ENCODE peak calls at places on chromosomes 13 and 19, in seven cellular contexts. T, X, C, I, Z, N and R are unnamed samples.

GRCh38 chr19:16814526-16815100 is 14.6 kb upstream of the SIN3B start:
- DNase-seq in T (no peak), X (no peak), C (no peak), I (no peak), Z (no peak), N (no peak), R (no peak)

GRCh38 chr13:93529961-93530360 is 303.4 kb downstream of the GPC6 start:
- DNase-seq in T (no peak), X (no peak), C (no peak), I (no peak), Z (no peak), N (no peak), R (no peak)

GRCh38 chr19:4015705-4016402 is 8.3 kb downstream of the PIAS4 start:
- DNase-seq in T (no peak), X (no peak), C (no peak), I (no peak), Z (peak; percentile 63), N (no peak), R (no peak)

GRCh38 chr19:49336482-49337266 is 1.5 kb downstream of the CD37 start:
- DNase-seq in T (no peak), X (no peak), C (peak; percentile 23), I (no peak), Z (no peak), N (no peak), R (no peak)

GRCh38 chr19:16377521-16377920 is 52.9 kb downstream of the KLF2 start:
- DNase-seq in T (no peak), X (no peak), C (peak; percentile 20), I (no peak), Z (no peak), N (no peak), R (no peak)

GRCh38 chr19:36115453-36116343 is at the start of gene TBCB:
- DNase-seq in T (peak; percentile 39), X (peak; percentile 5), C (no peak), I (no peak), Z (no peak), N (no peak), R (no peak)

GRCh38 chr13:31110617-31111016 is 51.1 kb downstream of the HSPH1 start:
- DNase-seq in T (no peak), X (no peak), C (no peak), I (no peak), Z (no peak), N (no peak), R (no peak)

GRCh38 chr19:2969104-2969504 is 8.3 kb upstream of the TLE6 start:
- DNase-seq in T (peak; percentile 95), X (no peak), C (no peak), I (peak; percentile 13), Z (peak; percentile 77), N (no peak), R (no peak)

GRCh38 chr13:46341112-46341711 is 45.8 kb downstream of the RUBCNL start:
- DNase-seq in T (no peak), X (no peak), C (no peak), I (no peak), Z (no peak), N (no peak), R (no peak)

GRCh38 chr13:19181021-19181620 is 503 bp downstream of the TUBA3C start:
- DNase-seq in T (no peak), X (no peak), C (no peak), I (no peak), Z (no peak), N (no peak), R (no peak)

GRCh38 chr13:91346848-91347211 is 657 bp upstream of the MIR17HG start:
- DNase-seq in T (no peak), X (no peak), C (peak; percentile 38), I (peak; percentile 56), Z (no peak), N (peak; percentile 55), R (no peak)

GRCh38 chr19:41552558-41552957 is 23.4 kb upstream of the CEACAM21 start:
- DNase-seq in T (no peak), X (no peak), C (no peak), I (no peak), Z (no peak), N (no peak), R (no peak)